ENCODE peak calls at places on chromosomes 5 and 9, in seven cellular contexts. H, C, A, P, Q, V and K are unnamed samples.

GRCh38 chr5:138491284-138491648 is 26.0 kb downstream of the EGR1 start:
- DNase-seq in P (no peak), V (no peak), C (no peak), H (no peak), A (no peak), Q (no peak), K (peak)

GRCh38 chr5:102795546-102795945 is 40.4 kb downstream of the PAM start:
- DNase-seq in V (no peak), H (no peak), P (no peak), Q (no peak), A (no peak), C (peak), K (no peak)

GRCh38 chr5:4987431-4987830 is 152.7 kb upstream of the ADAMTS16 start:
- DNase-seq in V (no peak), P (no peak), A (no peak), C (no peak), H (no peak), Q (no peak), K (no peak)

GRCh38 chr9:33125871-33126822 is 41.0 kb downstream of the B4GALT1 start:
- DNase-seq in A (peak), P (no peak), V (peak), H (no peak), C (no peak), Q (no peak), K (no peak)

GRCh38 chr9:120463765-120464164 is 116.2 kb downstream of the CDK5RAP2 start:
- DNase-seq in V (no peak), Q (no peak), P (no peak), H (no peak), A (no peak), C (no peak), K (no peak)

GRCh38 chr5:75992677-75993582 is 90.3 kb upstream of the SV2C start:
- DNase-seq in H (no peak), P (no peak), V (no peak), Q (no peak), C (no peak), A (no peak), K (no peak)

GRCh38 chr9:113558632-113559502 is 95.3 kb downstream of the RGS3 start:
- DNase-seq in P (peak), V (no peak), H (peak), C (peak), A (peak), Q (peak), K (peak)

GRCh38 chr9:107819772-107820171 is 330.2 kb upstream of the KLF4 start:
- DNase-seq in H (peak), P (no peak), V (no peak), A (no peak), C (no peak), Q (no peak), K (no peak)

GRCh38 chr5:91928751-91929521 is 545.8 kb upstream of the ARRDC3 start:
- DNase-seq in V (peak), H (no peak), C (no peak), A (peak), Q (peak), P (no peak), K (peak)

GRCh38 chr9:111598730-111599091 is 736 bp downstream of the PTGR1 start:
- DNase-seq in Q (peak), P (no peak), C (no peak), H (peak), A (peak), V (peak), K (peak)

GRCh38 chr9:94782367-94783120 is 56.0 kb downstream of the AOPEP start:
- DNase-seq in A (no peak), Q (peak), V (no peak), C (no peak), P (no peak), H (no peak), K (no peak)

GRCh38 chr5:40677456-40677855 is 2.3 kb upstream of the PTGER4 start:
- DNase-seq in H (no peak), Q (no peak), V (no peak), A (no peak), P (no peak), C (no peak), K (no peak)

GRCh38 chr9:120735415-120736126 is 21.3 kb upstream of the MEGF9 start:
- DNase-seq in V (peak), H (peak), C (no peak), A (peak), Q (no peak), P (no peak), K (no peak)

GRCh38 chr9:131583342-131583645 is 38.0 kb downstream of the PRRT1B start:
- DNase-seq in H (no peak), P (no peak), A (no peak), V (no peak), C (no peak), Q (no peak), K (no peak)